ENCODE peak calls at places on chromosomes 6 and 20, in eight cellular contexts. L is lower leg skin, D is GM12865, J is upper lobe of right lung, X is neural crest cell, W is choroid plexus epithelial cell, K is tibial nerve, T is H9. Z is an unnamed sample.

GRCh38 chr20:47921306-47922279 is 136.3 kb upstream of the SULF2 start:
- DNase-seq in L (no peak), J (no peak), W (peak), X (no peak), D (no peak), K (no peak), T (no peak), Z (no peak)

GRCh38 chr6:189676-190075 is 102.6 kb upstream of the DUSP22 start:
- DNase-seq in L (no peak), X (no peak), D (peak), J (no peak), K (no peak), W (no peak), T (no peak), Z (no peak)

GRCh38 chr20:8933391-8933807 is 135.5 kb upstream of the PLCB4 start:
- DNase-seq in K (no peak), W (no peak), L (peak), J (no peak), X (no peak), D (no peak), T (no peak), Z (no peak)

GRCh38 chr20:59720013-59720412 is 115.7 kb downstream of the PHACTR3 start:
- DNase-seq in X (no peak), J (no peak), D (no peak), L (no peak), W (no peak), K (no peak), T (no peak), Z (no peak)

GRCh38 chr20:33169176-33169794 is 1.3 kb downstream of the BPIFA2 start:
- DNase-seq in T (no peak), D (peak), L (no peak), J (no peak), W (peak), X (peak), K (no peak), Z (no peak)

GRCh38 chr6:63140682-63141318 is 70.5 kb upstream of the FKBP1C start:
- DNase-seq in X (no peak), T (no peak), K (no peak), L (no peak), D (no peak), W (no peak), J (peak), Z (no peak)

GRCh38 chr6:56399250-56399671 is 151.9 kb upstream of the COL21A1 start:
- DNase-seq in L (no peak), D (no peak), X (no peak), J (no peak), T (no peak), W (peak), K (no peak), Z (no peak)

GRCh38 chr6:151059612-151060095 is 180.1 kb upstream of the AKAP12 start:
- DNase-seq in D (no peak), X (no peak), J (no peak), L (no peak), W (peak), K (no peak), T (no peak), Z (no peak)

GRCh38 chr6:154403803-154404202 is 47.2 kb upstream of the IPCEF1 start:
- DNase-seq in X (no peak), K (no peak), D (no peak), J (no peak), W (peak), L (no peak), T (no peak), Z (no peak)

GRCh38 chr20:5353624-5354496 is 37.1 kb upstream of the PROKR2 start:
- DNase-seq in J (no peak), X (no peak), K (no peak), T (no peak), L (no peak), D (no peak), W (peak), Z (no peak)

GRCh38 chr20:62592506-62593177 is 49.7 kb upstream of the SLCO4A1 start:
- DNase-seq in K (no peak), T (no peak), D (no peak), J (no peak), L (no peak), X (no peak), W (no peak), Z (no peak)

GRCh38 chr20:54355631-54356280 is 119.6 kb upstream of the DOK5 start:
- DNase-seq in L (no peak), X (no peak), D (no peak), W (peak), T (no peak), K (no peak), J (no peak), Z (no peak)

GRCh38 chr6:109306733-109307132 is 75.5 kb downstream of the CD164 start:
- DNase-seq in J (no peak), W (no peak), X (no peak), T (no peak), D (no peak), K (no peak), L (no peak), Z (no peak)

GRCh38 chr6:149965191-149966020 is 1.7 kb downstream of the ULBP1 start:
- DNase-seq in D (no peak), L (no peak), X (no peak), K (no peak), J (no peak), W (peak), T (no peak), Z (no peak)

GRCh38 chr6:108904731-108905130 is 56.5 kb downstream of the ARMC2 start:
- DNase-seq in D (peak), T (no peak), W (no peak), J (no peak), X (no peak), K (no peak), L (no peak), Z (no peak)

GRCh38 chr6:83055366-83055964 is 10.2 kb downstream of the UBE3D start:
- DNase-seq in X (peak), L (peak), D (peak), J (no peak), K (no peak), T (peak), W (peak), Z (no peak)

GRCh38 chr6:36977470-36977941 is 8.5 kb downstream of the MTCH1 start:
- DNase-seq in K (no peak), W (peak), X (no peak), D (peak), J (peak), L (no peak), T (peak), Z (no peak)
- TF ChIP-seq CTCF in K (peak), W (peak), X (peak), D (peak), J (peak), L (no peak), T (peak), Z (no peak)

GRCh38 chr20:24783631-24784492 is 165.2 kb upstream of the CST7 start:
- DNase-seq in T (peak), W (no peak), K (no peak), J (peak), D (peak), L (no peak), X (no peak), Z (no peak)

GRCh38 chr20:24784607-24785006 is 164.5 kb upstream of the CST7 start:
- DNase-seq in J (peak), K (no peak), T (no peak), L (no peak), W (no peak), D (no peak), X (no peak), Z (no peak)

GRCh38 chr20:24781061-24781980 is 167.7 kb upstream of the CST7 start:
- DNase-seq in L (no peak), T (peak), J (peak), D (peak), W (peak), X (no peak), K (no peak), Z (no peak)

GRCh38 chr20:24782221-24782620 is 166.8 kb upstream of the CST7 start:
- DNase-seq in K (no peak), T (no peak), W (no peak), L (no peak), D (no peak), X (no peak), J (peak), Z (no peak)

DNA sequence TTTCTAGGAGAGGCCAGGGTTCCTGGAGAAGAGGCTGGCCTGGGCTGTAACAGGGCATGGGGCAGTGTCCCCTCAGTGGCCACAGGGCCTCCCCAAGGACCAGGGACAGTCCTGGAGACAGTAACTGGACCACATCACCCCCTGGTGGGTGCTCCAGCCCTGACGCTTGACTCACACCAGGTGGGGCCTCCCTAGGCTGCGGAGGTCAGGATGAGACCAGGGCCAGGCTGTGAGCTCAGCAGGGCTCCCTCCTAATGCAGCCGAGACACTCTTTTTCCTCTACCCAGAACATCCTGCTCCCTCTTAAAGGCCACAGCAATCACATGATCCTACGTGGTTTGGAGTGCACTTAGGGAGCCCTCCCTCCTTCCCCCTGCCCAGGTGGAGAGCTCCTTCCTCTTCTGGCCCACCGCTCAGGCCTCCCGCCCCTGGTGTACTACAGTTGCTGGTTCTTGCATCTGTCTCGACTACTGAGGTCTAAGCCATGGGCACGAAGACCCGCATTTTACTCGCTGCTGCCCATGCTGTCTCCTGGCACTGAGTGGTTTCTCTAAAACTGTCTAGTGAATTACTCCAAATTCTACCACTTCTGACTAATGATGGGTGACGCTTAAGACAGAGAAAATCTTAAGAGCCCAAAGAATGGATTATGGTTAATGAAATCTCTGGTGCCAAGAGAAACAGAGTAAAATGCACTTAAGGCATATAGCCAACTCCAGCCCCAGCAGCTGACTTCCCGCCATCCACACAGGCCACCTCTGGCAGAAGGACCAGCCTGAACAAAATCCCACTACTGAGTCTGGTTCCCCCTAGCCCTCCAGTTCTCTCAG is 166.1 kb upstream of the CST7 start:
- DNase-seq in T (peak), K (no peak), J (peak), L (no peak), W (peak), D (no peak), X (no peak), Z (no peak)
- TF ChIP-seq CTCF in T (peak), K (no peak), J (no peak), L (no peak), W (peak), D (no peak), X (no peak), Z (no peak)

GRCh38 chr6:106334646-106335448 is 9.3 kb upstream of the ATG5 start:
- DNase-seq in K (no peak), X (peak), D (peak), T (peak), W (peak), L (no peak), J (peak), Z (no peak)
- TF ChIP-seq CTCF in K (peak), X (peak), D (peak), T (peak), W (peak), L (no peak), J (peak), Z (no peak)

DNA sequence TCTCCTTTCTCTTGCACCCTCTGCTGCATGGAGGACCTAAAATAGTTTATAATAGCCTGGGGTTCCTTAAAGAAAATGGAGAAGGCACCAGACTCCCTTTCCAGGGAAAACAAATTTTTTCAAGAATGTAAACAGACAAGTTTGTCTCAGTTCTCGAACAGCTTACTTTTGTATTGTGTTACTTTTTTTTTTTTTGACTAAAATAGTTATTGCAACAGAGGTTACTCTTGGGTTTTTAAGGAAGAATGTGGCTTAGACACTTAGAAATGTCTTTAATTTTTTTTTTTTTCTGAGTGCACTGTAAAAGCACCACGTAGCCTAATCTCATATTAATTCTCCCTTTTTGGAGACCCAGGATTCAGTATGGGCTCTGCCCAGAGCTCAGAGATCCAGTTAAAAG is 148.7 kb upstream of the CARMIL1 start:
- DNase-seq in T (no peak), W (peak), L (no peak), D (no peak), K (no peak), X (no peak), J (no peak), Z (no peak)
- TF ChIP-seq CTCF in T (no peak), W (no peak), L (no peak), D (no peak), K (no peak), X (no peak), J (no peak), Z (no peak)

GRCh38 chr6:34243901-34244884 is 4.6 kb downstream of the SMIM29 start:
- DNase-seq in X (no peak), D (no peak), W (peak), L (no peak), K (peak), J (peak), T (peak), Z (peak)
- TF ChIP-seq CTCF in X (peak), D (peak), W (peak), L (no peak), K (no peak), J (peak), T (peak), Z (no peak)

DNA sequence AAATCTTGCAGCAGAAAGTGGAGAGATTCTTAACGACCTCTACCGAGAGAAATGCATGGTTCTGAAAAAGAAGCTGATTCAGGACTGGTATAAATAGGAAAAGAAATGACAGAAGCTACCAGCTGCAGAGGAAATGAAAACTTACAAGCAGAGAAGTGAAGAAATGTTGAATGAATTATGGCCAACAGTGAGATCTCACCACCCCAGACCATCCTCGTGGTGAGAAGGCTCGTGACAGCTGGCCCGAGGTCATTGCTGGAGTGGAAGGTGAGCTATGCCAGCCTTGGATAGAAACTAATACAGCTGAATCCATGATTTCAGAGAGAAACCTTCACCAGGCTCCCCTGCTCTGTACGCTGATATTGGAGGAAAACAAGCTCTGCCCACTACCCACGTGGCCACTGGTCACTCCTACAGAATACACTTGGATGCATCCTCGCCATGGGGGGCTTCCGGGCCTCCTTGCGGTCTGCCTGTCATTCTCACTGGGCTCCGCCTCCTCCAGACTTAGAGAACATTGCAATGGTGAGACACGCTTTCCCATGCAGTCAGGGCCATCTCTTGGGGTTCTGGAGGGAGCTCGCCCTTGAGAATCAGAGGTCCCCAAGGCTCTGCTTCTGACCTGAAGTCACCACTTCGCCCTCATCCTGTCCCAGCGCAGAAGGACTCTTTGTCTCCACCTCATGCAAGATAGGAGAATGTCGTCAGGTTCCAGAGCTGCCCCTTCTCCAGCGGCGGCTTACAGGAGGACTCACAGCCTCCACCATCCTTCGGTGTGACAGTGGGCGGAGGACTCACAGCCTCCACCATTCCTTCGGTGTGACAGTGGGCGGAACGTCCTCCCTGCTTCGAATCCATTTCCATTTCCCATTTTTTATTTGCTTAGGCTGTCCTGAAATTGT is 10.6 kb upstream of the TUBB2B start:
- DNase-seq in T (no peak), D (peak), L (no peak), J (no peak), K (no peak), W (peak), X (no peak), Z (no peak)
- TF ChIP-seq CTCF in T (peak), D (no peak), L (no peak), J (no peak), K (no peak), W (no peak), X (no peak), Z (no peak)

GRCh38 chr6:43951063-43951755 is 176.0 kb downstream of the MRPL14 start:
- DNase-seq in D (peak), L (peak), W (peak), X (peak), K (no peak), J (peak), T (peak), Z (no peak)
- TF ChIP-seq CTCF in D (peak), L (no peak), W (peak), X (peak), K (peak), J (peak), T (peak), Z (no peak)

DNA sequence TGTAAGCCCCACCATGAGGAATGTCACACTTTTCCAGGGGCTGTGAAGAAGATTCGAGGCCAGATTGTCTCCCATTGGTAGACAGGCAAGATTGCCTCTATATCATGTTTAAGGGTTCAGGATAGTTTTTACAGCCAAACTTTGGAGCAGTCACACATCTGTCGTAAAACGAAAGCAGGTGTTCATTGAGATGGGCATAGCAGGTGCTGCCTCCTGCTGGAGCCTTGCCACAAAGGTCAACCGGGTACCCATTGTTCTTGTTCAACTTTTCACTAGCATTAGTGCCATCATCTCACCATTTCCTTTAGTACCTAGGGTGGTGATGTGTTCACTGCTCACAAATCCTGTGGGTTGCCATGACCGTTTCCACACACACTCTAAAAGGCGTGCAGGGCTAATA is 198.3 kb downstream of the HTR1B start:
- DNase-seq in L (no peak), K (no peak), W (no peak), X (no peak), D (peak), T (peak), J (no peak), Z (no peak)
- TF ChIP-seq CTCF in L (no peak), K (no peak), W (no peak), X (no peak), D (no peak), T (peak), J (no peak), Z (no peak)

Z was measured in omental fat pad.